ENCODE peak calls at places on chromosomes 16 and 17, in five cellular contexts. One of them, this sample, is unnamed.

GRCh38 chr17:55238931-55239297 is 25.8 kb upstream of the HLF start:
- DNase-seq in mesothelial cell of epicardium: no peak
- DNase-seq in progenitor cell of endocrine pancreas: no peak
- DNase-seq in left ventricle myocardium inferior: no peak
- DNase-seq in right atrium auricular region: no peak
- DNase-seq in this sample: no peak

GRCh38 chr17:27878776-27879562 is 14.2 kb downstream of the LYRM9 start:
- DNase-seq in mesothelial cell of epicardium: no peak
- DNase-seq in progenitor cell of endocrine pancreas: no peak
- DNase-seq in left ventricle myocardium inferior: no peak
- DNase-seq in right atrium auricular region: no peak
- DNase-seq in this sample: no peak

GRCh38 chr16:14303182-14303618 is 232.1 kb downstream of the MRTFB start:
- DNase-seq in right atrium auricular region: no peak
- DNase-seq in progenitor cell of endocrine pancreas: no peak
- DNase-seq in mesothelial cell of epicardium: no peak
- DNase-seq in left ventricle myocardium inferior: no peak
- DNase-seq in this sample: no peak

GRCh38 chr17:41967141-41967920 is 736 bp downstream of the CNP start:
- DNase-seq in progenitor cell of endocrine pancreas: no peak
- DNase-seq in right atrium auricular region: no peak
- DNase-seq in mesothelial cell of epicardium: no peak
- DNase-seq in left ventricle myocardium inferior: peak
- DNase-seq in this sample: no peak

GRCh38 chr17:76873856-76874255 is 5.7 kb downstream of the MGAT5B start:
- DNase-seq in progenitor cell of endocrine pancreas: no peak
- DNase-seq in left ventricle myocardium inferior: no peak
- DNase-seq in mesothelial cell of epicardium: no peak
- DNase-seq in right atrium auricular region: no peak
- DNase-seq in this sample: no peak

GRCh38 chr17:39736319-39737165 is 1.2 kb upstream of the GRB7 start:
- DNase-seq in progenitor cell of endocrine pancreas: no peak
- DNase-seq in mesothelial cell of epicardium: no peak
- DNase-seq in left ventricle myocardium inferior: no peak
- DNase-seq in right atrium auricular region: no peak
- DNase-seq in this sample: no peak

GRCh38 chr17:19940722-19941464 is 36.7 kb downstream of the AKAP10 start:
- DNase-seq in left ventricle myocardium inferior: no peak
- DNase-seq in progenitor cell of endocrine pancreas: no peak
- DNase-seq in mesothelial cell of epicardium: no peak
- DNase-seq in right atrium auricular region: no peak
- DNase-seq in this sample: no peak

GRCh38 chr16:86091976-86092375 is 193.0 kb downstream of the IRF8 start:
- DNase-seq in left ventricle myocardium inferior: no peak
- DNase-seq in mesothelial cell of epicardium: no peak
- DNase-seq in right atrium auricular region: no peak
- DNase-seq in progenitor cell of endocrine pancreas: no peak
- DNase-seq in this sample: no peak

GRCh38 chr16:1028524-1029258 is 43.9 kb upstream of the SSTR5 start:
- DNase-seq in left ventricle myocardium inferior: no peak
- DNase-seq in progenitor cell of endocrine pancreas: no peak
- DNase-seq in mesothelial cell of epicardium: no peak
- DNase-seq in right atrium auricular region: no peak
- DNase-seq in this sample: no peak

GRCh38 chr17:70271672-70272071 is 102.3 kb downstream of the KCNJ2 start:
- DNase-seq in progenitor cell of endocrine pancreas: no peak
- DNase-seq in left ventricle myocardium inferior: no peak
- DNase-seq in mesothelial cell of epicardium: no peak
- DNase-seq in right atrium auricular region: no peak
- DNase-seq in this sample: no peak

GRCh38 chr17:81173761-81174160 is 7.7 kb upstream of the AATK start:
- DNase-seq in progenitor cell of endocrine pancreas: no peak
- DNase-seq in right atrium auricular region: no peak
- DNase-seq in mesothelial cell of epicardium: no peak
- DNase-seq in left ventricle myocardium inferior: no peak
- DNase-seq in this sample: no peak

GRCh38 chr16:2284001-2284770 is 16.3 kb upstream of the RNPS1 start:
- DNase-seq in left ventricle myocardium inferior: no peak
- DNase-seq in right atrium auricular region: no peak
- DNase-seq in mesothelial cell of epicardium: no peak
- DNase-seq in progenitor cell of endocrine pancreas: no peak
- DNase-seq in this sample: no peak

GRCh38 chr17:7107012-7107754 is 7.4 kb downstream of the ASGR2 start:
- DNase-seq in mesothelial cell of epicardium: no peak
- DNase-seq in left ventricle myocardium inferior: no peak
- DNase-seq in progenitor cell of endocrine pancreas: no peak
- DNase-seq in right atrium auricular region: no peak
- DNase-seq in this sample: no peak

GRCh38 chr16:49837673-49838360 is 18.1 kb downstream of the ZNF423 start:
- DNase-seq in right atrium auricular region: no peak
- DNase-seq in mesothelial cell of epicardium: no peak
- DNase-seq in left ventricle myocardium inferior: no peak
- DNase-seq in progenitor cell of endocrine pancreas: no peak
- DNase-seq in this sample: no peak

GRCh38 chr17:8789743-8790142 is 9.4 kb downstream of the MFSD6L start:
- DNase-seq in left ventricle myocardium inferior: no peak
- DNase-seq in right atrium auricular region: no peak
- DNase-seq in progenitor cell of endocrine pancreas: no peak
- DNase-seq in mesothelial cell of epicardium: no peak
- DNase-seq in this sample: no peak

GRCh38 chr16:15810411-15810810 is 46.4 kb downstream of the MYH11 start:
- DNase-seq in right atrium auricular region: no peak
- DNase-seq in left ventricle myocardium inferior: no peak
- DNase-seq in progenitor cell of endocrine pancreas: no peak
- DNase-seq in mesothelial cell of epicardium: no peak
- DNase-seq in this sample: no peak

GRCh38 chr17:6903516-6903915 is 72.0 kb upstream of the TEKT1 start:
- DNase-seq in right atrium auricular region: no peak
- DNase-seq in mesothelial cell of epicardium: no peak
- DNase-seq in progenitor cell of endocrine pancreas: no peak
- DNase-seq in left ventricle myocardium inferior: no peak
- DNase-seq in this sample: no peak

GRCh38 chr17:7460850-7461660 is 16.2 kb downstream of the CHRNB1 start:
- DNase-seq in right atrium auricular region: no peak
- DNase-seq in left ventricle myocardium inferior: no peak
- DNase-seq in mesothelial cell of epicardium: no peak
- DNase-seq in progenitor cell of endocrine pancreas: no peak
- DNase-seq in this sample: no peak

GRCh38 chr17:9905902-9906301 is 831 bp upstream of the RCVRN start:
- DNase-seq in progenitor cell of endocrine pancreas: peak
- DNase-seq in left ventricle myocardium inferior: peak
- DNase-seq in right atrium auricular region: no peak
- DNase-seq in mesothelial cell of epicardium: no peak
- DNase-seq in this sample: no peak

GRCh38 chr16:17170435-17170834 is 300.3 kb downstream of the XYLT1 start:
- DNase-seq in right atrium auricular region: no peak
- DNase-seq in progenitor cell of endocrine pancreas: no peak
- DNase-seq in left ventricle myocardium inferior: no peak
- DNase-seq in mesothelial cell of epicardium: no peak
- DNase-seq in this sample: no peak

GRCh38 chr16:23505180-23505665 is 5.1 kb downstream of the GGA2 start:
- DNase-seq in mesothelial cell of epicardium: no peak
- DNase-seq in left ventricle myocardium inferior: no peak
- DNase-seq in right atrium auricular region: no peak
- DNase-seq in progenitor cell of endocrine pancreas: no peak
- DNase-seq in this sample: no peak

GRCh38 chr16:23506606-23506994 is 3.7 kb downstream of the GGA2 start:
- DNase-seq in left ventricle myocardium inferior: no peak
- DNase-seq in mesothelial cell of epicardium: no peak
- DNase-seq in right atrium auricular region: no peak
- DNase-seq in progenitor cell of endocrine pancreas: no peak
- DNase-seq in this sample: no peak

GRCh38 chr16:23504076-23504452 is 6.2 kb downstream of the GGA2 start:
- DNase-seq in right atrium auricular region: peak
- DNase-seq in mesothelial cell of epicardium: no peak
- DNase-seq in progenitor cell of endocrine pancreas: no peak
- DNase-seq in left ventricle myocardium inferior: no peak
- DNase-seq in this sample: no peak

GRCh38 chr16:23505942-23506605 is 4.2 kb downstream of the GGA2 start:
- DNase-seq in left ventricle myocardium inferior: no peak
- DNase-seq in progenitor cell of endocrine pancreas: no peak
- DNase-seq in mesothelial cell of epicardium: no peak
- DNase-seq in right atrium auricular region: no peak
- DNase-seq in this sample: no peak

GRCh38 chr16:23504453-23505179 is 5.7 kb downstream of the GGA2 start:
- DNase-seq in mesothelial cell of epicardium: no peak
- DNase-seq in left ventricle myocardium inferior: no peak
- DNase-seq in progenitor cell of endocrine pancreas: no peak
- DNase-seq in right atrium auricular region: peak
- DNase-seq in this sample: no peak
- TF ChIP-seq CTCF in mesothelial cell of epicardium: no peak
- TF ChIP-seq CTCF in left ventricle myocardium inferior: no peak
- TF ChIP-seq CTCF in progenitor cell of endocrine pancreas: peak
- TF ChIP-seq CTCF in right atrium auricular region: no peak
- TF ChIP-seq CTCF in this sample: no peak

GRCh38 chr17:56478836-56479447 is 114.6 kb upstream of the NOG start:
- DNase-seq in right atrium auricular region: no peak
- DNase-seq in progenitor cell of endocrine pancreas: no peak
- DNase-seq in mesothelial cell of epicardium: no peak
- DNase-seq in left ventricle myocardium inferior: no peak
- DNase-seq in this sample: no peak
- TF ChIP-seq CTCF in right atrium auricular region: no peak
- TF ChIP-seq CTCF in progenitor cell of endocrine pancreas: peak
- TF ChIP-seq CTCF in mesothelial cell of epicardium: peak
- TF ChIP-seq CTCF in left ventricle myocardium inferior: peak
- TF ChIP-seq CTCF in this sample: peak

GRCh38 chr17:1365445-1366039 is 34.5 kb downstream of the YWHAE start:
- DNase-seq in progenitor cell of endocrine pancreas: peak
- DNase-seq in mesothelial cell of epicardium: peak
- DNase-seq in left ventricle myocardium inferior: no peak
- DNase-seq in right atrium auricular region: peak
- DNase-seq in this sample: no peak
- TF ChIP-seq CTCF in progenitor cell of endocrine pancreas: peak
- TF ChIP-seq CTCF in mesothelial cell of epicardium: peak
- TF ChIP-seq CTCF in left ventricle myocardium inferior: peak
- TF ChIP-seq CTCF in right atrium auricular region: peak
- TF ChIP-seq CTCF in this sample: peak

GRCh38 chr16:46883353-46883689 is 841 bp upstream of the GPT2 start:
- DNase-seq in right atrium auricular region: no peak
- DNase-seq in progenitor cell of endocrine pancreas: no peak
- DNase-seq in left ventricle myocardium inferior: no peak
- DNase-seq in mesothelial cell of epicardium: no peak
- DNase-seq in this sample: no peak

GRCh38 chr16:46882304-46882939 is 1.7 kb upstream of the GPT2 start:
- DNase-seq in right atrium auricular region: no peak
- DNase-seq in left ventricle myocardium inferior: no peak
- DNase-seq in mesothelial cell of epicardium: no peak
- DNase-seq in progenitor cell of endocrine pancreas: no peak
- DNase-seq in this sample: no peak

GRCh38 chr16:46883690-46884512 is at the start of gene GPT2:
- DNase-seq in left ventricle myocardium inferior: peak
- DNase-seq in mesothelial cell of epicardium: peak
- DNase-seq in progenitor cell of endocrine pancreas: peak
- DNase-seq in right atrium auricular region: peak
- DNase-seq in this sample: peak

GRCh38 chr16:46884513-46885293 is 541 bp downstream of the GPT2 start:
- DNase-seq in progenitor cell of endocrine pancreas: no peak
- DNase-seq in right atrium auricular region: no peak
- DNase-seq in mesothelial cell of epicardium: peak
- DNase-seq in left ventricle myocardium inferior: no peak
- DNase-seq in this sample: no peak

GRCh38 chr16:46882940-46883307 is 1.2 kb upstream of the GPT2 start:
- DNase-seq in progenitor cell of endocrine pancreas: no peak
- DNase-seq in mesothelial cell of epicardium: no peak
- DNase-seq in left ventricle myocardium inferior: no peak
- DNase-seq in right atrium auricular region: no peak
- DNase-seq in this sample: no peak
- TF ChIP-seq CTCF in progenitor cell of endocrine pancreas: no peak
- TF ChIP-seq CTCF in mesothelial cell of epicardium: no peak
- TF ChIP-seq CTCF in left ventricle myocardium inferior: no peak
- TF ChIP-seq CTCF in right atrium auricular region: no peak
- TF ChIP-seq CTCF in this sample: no peak

GRCh38 chr16:30429678-30430427 is at the start of gene DCTPP1:
- DNase-seq in mesothelial cell of epicardium: peak
- DNase-seq in left ventricle myocardium inferior: peak
- DNase-seq in right atrium auricular region: peak
- DNase-seq in progenitor cell of endocrine pancreas: peak
- DNase-seq in this sample: peak

GRCh38 chr16:30434852-30435251 is 5.0 kb upstream of the DCTPP1 start:
- DNase-seq in right atrium auricular region: no peak
- DNase-seq in left ventricle myocardium inferior: no peak
- DNase-seq in mesothelial cell of epicardium: no peak
- DNase-seq in progenitor cell of endocrine pancreas: no peak
- DNase-seq in this sample: no peak

GRCh38 chr16:30429418-30429677 is 482 bp downstream of the DCTPP1 start:
- DNase-seq in progenitor cell of endocrine pancreas: no peak
- DNase-seq in right atrium auricular region: no peak
- DNase-seq in mesothelial cell of epicardium: no peak
- DNase-seq in left ventricle myocardium inferior: no peak
- DNase-seq in this sample: no peak

GRCh38 chr16:30428055-30428454 is 1.8 kb downstream of the DCTPP1 start:
- DNase-seq in left ventricle myocardium inferior: no peak
- DNase-seq in right atrium auricular region: no peak
- DNase-seq in progenitor cell of endocrine pancreas: no peak
- DNase-seq in mesothelial cell of epicardium: no peak
- DNase-seq in this sample: no peak

DNA sequence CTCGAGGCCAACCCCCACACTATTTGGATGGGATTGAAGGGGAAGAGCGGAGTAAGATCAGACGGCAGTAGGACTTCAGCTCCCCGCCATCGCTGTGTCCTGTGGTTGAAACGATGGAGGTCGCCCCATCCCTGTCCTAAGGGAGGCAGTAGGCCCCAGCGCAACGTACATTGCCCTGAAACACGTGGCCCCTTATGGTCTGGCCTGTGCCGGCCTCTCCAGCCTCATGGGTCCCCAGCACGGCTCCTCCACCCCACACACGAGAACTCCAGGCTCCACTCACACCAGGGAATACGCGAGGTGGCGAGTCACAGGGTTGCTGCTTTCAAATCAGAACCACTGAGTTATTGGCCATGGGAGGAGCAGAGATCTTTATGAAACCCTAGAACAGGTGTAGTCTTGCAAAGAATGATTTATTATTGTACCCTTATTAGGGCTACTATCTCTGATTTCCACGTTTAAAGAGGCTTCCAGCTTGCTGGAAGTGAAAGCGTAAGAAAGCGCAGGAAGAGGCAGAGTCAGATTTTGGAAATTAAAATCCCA is 669 bp upstream of the DCTPP1 start:
- DNase-seq in progenitor cell of endocrine pancreas: no peak
- DNase-seq in mesothelial cell of epicardium: no peak
- DNase-seq in right atrium auricular region: no peak
- DNase-seq in left ventricle myocardium inferior: peak
- DNase-seq in this sample: no peak
- TF ChIP-seq CTCF in progenitor cell of endocrine pancreas: no peak
- TF ChIP-seq CTCF in mesothelial cell of epicardium: peak
- TF ChIP-seq CTCF in right atrium auricular region: peak
- TF ChIP-seq CTCF in left ventricle myocardium inferior: no peak
- TF ChIP-seq CTCF in this sample: no peak

GRCh38 chr16:66740010-66740409 is 11.4 kb downstream of the DYNC1LI2 start:
- DNase-seq in right atrium auricular region: no peak
- DNase-seq in progenitor cell of endocrine pancreas: no peak
- DNase-seq in mesothelial cell of epicardium: no peak
- DNase-seq in left ventricle myocardium inferior: no peak
- DNase-seq in this sample: no peak
- TF ChIP-seq CTCF in right atrium auricular region: peak
- TF ChIP-seq CTCF in progenitor cell of endocrine pancreas: peak
- TF ChIP-seq CTCF in mesothelial cell of epicardium: peak
- TF ChIP-seq CTCF in left ventricle myocardium inferior: peak
- TF ChIP-seq CTCF in this sample: peak

This sample was measured in D721Med.